ENCODE peak calls at places on chromosomes 5 and 9, in eight cellular contexts. One of them, this sample, is unnamed.
A peak's percentile ranks its signal among the peaks of the same experiment; 100 is the strongest.

GRCh38 chr9:126474786-126475485 is 138.8 kb upstream of the LMX1B start:
- DNase-seq in foreskin fibroblast: no peak
- DNase-seq in brain microvascular endothelial cell: peak; percentile 91
- DNase-seq in kidney epithelial cell: no peak
- DNase-seq in heart right ventricle: no peak
- DNase-seq in BJ: no peak
- DNase-seq in fibroblast of lung: peak; percentile 28
- DNase-seq in dorsolateral prefrontal cortex: no peak
- DNase-seq in this sample: no peak

GRCh38 chr5:68950111-68950510 is 143.7 kb upstream of the SLC30A5 start:
- DNase-seq in foreskin fibroblast: no peak
- DNase-seq in brain microvascular endothelial cell: no peak
- DNase-seq in kidney epithelial cell: no peak
- DNase-seq in heart right ventricle: no peak
- DNase-seq in BJ: no peak
- DNase-seq in fibroblast of lung: peak; percentile 4
- DNase-seq in dorsolateral prefrontal cortex: peak; percentile 13
- DNase-seq in this sample: no peak

GRCh38 chr5:103589416-103590175 is 27.0 kb upstream of the NUDT12 start:
- DNase-seq in foreskin fibroblast: no peak
- DNase-seq in brain microvascular endothelial cell: peak; percentile 33
- DNase-seq in kidney epithelial cell: no peak
- DNase-seq in heart right ventricle: no peak
- DNase-seq in BJ: no peak
- DNase-seq in fibroblast of lung: peak; percentile 23
- DNase-seq in dorsolateral prefrontal cortex: no peak
- DNase-seq in this sample: no peak

GRCh38 chr5:39360483-39361071 is 3.7 kb downstream of the C9 start:
- DNase-seq in foreskin fibroblast: no peak
- DNase-seq in brain microvascular endothelial cell: no peak
- DNase-seq in kidney epithelial cell: no peak
- DNase-seq in heart right ventricle: no peak
- DNase-seq in BJ: no peak
- DNase-seq in fibroblast of lung: no peak
- DNase-seq in dorsolateral prefrontal cortex: no peak
- DNase-seq in this sample: no peak

GRCh38 chr9:2356391-2356790 is 265.2 kb upstream of the VLDLR start:
- DNase-seq in foreskin fibroblast: no peak
- DNase-seq in brain microvascular endothelial cell: peak; percentile 50
- DNase-seq in kidney epithelial cell: peak; percentile 9
- DNase-seq in heart right ventricle: no peak
- DNase-seq in BJ: no peak
- DNase-seq in fibroblast of lung: no peak
- DNase-seq in dorsolateral prefrontal cortex: no peak
- DNase-seq in this sample: no peak

GRCh38 chr5:68288756-68289134 is 73.2 kb downstream of the PIK3R1 start:
- DNase-seq in foreskin fibroblast: no peak
- DNase-seq in brain microvascular endothelial cell: no peak
- DNase-seq in kidney epithelial cell: no peak
- DNase-seq in heart right ventricle: no peak
- DNase-seq in BJ: no peak
- DNase-seq in fibroblast of lung: no peak
- DNase-seq in dorsolateral prefrontal cortex: peak; percentile 19
- DNase-seq in this sample: no peak

GRCh38 chr9:118418887-118419620 is 714.9 kb downstream of the TLR4 start:
- DNase-seq in foreskin fibroblast: no peak
- DNase-seq in brain microvascular endothelial cell: no peak
- DNase-seq in kidney epithelial cell: no peak
- DNase-seq in heart right ventricle: no peak
- DNase-seq in BJ: no peak
- DNase-seq in fibroblast of lung: no peak
- DNase-seq in dorsolateral prefrontal cortex: no peak
- DNase-seq in this sample: no peak

GRCh38 chr5:16921246-16921645 is 14.8 kb downstream of the MYO10 start:
- DNase-seq in foreskin fibroblast: no peak
- DNase-seq in brain microvascular endothelial cell: no peak
- DNase-seq in kidney epithelial cell: no peak
- DNase-seq in heart right ventricle: no peak
- DNase-seq in BJ: no peak
- DNase-seq in fibroblast of lung: no peak
- DNase-seq in dorsolateral prefrontal cortex: no peak
- DNase-seq in this sample: no peak

GRCh38 chr9:133806623-133807010 is 68.5 kb upstream of the SARDH start:
- DNase-seq in foreskin fibroblast: no peak
- DNase-seq in brain microvascular endothelial cell: no peak
- DNase-seq in kidney epithelial cell: no peak
- DNase-seq in heart right ventricle: no peak
- DNase-seq in BJ: no peak
- DNase-seq in fibroblast of lung: no peak
- DNase-seq in dorsolateral prefrontal cortex: no peak
- DNase-seq in this sample: no peak

GRCh38 chr9:116686135-116686534 is 970 bp upstream of the TRIM32 start:
- DNase-seq in foreskin fibroblast: no peak
- DNase-seq in brain microvascular endothelial cell: no peak
- DNase-seq in kidney epithelial cell: no peak
- DNase-seq in heart right ventricle: no peak
- DNase-seq in BJ: no peak
- DNase-seq in fibroblast of lung: no peak
- DNase-seq in dorsolateral prefrontal cortex: no peak
- DNase-seq in this sample: no peak

GRCh38 chr5:127941646-127942045 is 141.9 kb upstream of the SLC12A2 start:
- DNase-seq in foreskin fibroblast: peak; percentile 40
- DNase-seq in brain microvascular endothelial cell: peak; percentile 48
- DNase-seq in kidney epithelial cell: no peak
- DNase-seq in heart right ventricle: no peak
- DNase-seq in BJ: no peak
- DNase-seq in fibroblast of lung: no peak
- DNase-seq in dorsolateral prefrontal cortex: peak; percentile 54
- DNase-seq in this sample: no peak

GRCh38 chr9:86512929-86513328 is 158.7 kb upstream of the TUT7 start:
- DNase-seq in foreskin fibroblast: no peak
- DNase-seq in brain microvascular endothelial cell: no peak
- DNase-seq in kidney epithelial cell: no peak
- DNase-seq in heart right ventricle: no peak
- DNase-seq in BJ: no peak
- DNase-seq in fibroblast of lung: peak; percentile 64
- DNase-seq in dorsolateral prefrontal cortex: no peak
- DNase-seq in this sample: no peak

GRCh38 chr9:37029776-37030590 is 4.1 kb downstream of the PAX5 start:
- DNase-seq in foreskin fibroblast: no peak
- DNase-seq in brain microvascular endothelial cell: no peak
- DNase-seq in kidney epithelial cell: no peak
- DNase-seq in heart right ventricle: no peak
- DNase-seq in BJ: no peak
- DNase-seq in fibroblast of lung: no peak
- DNase-seq in dorsolateral prefrontal cortex: no peak
- DNase-seq in this sample: no peak

GRCh38 chr9:112086627-112087026 is 88.5 kb downstream of the SUSD1 start:
- DNase-seq in foreskin fibroblast: no peak
- DNase-seq in brain microvascular endothelial cell: no peak
- DNase-seq in kidney epithelial cell: no peak
- DNase-seq in heart right ventricle: no peak
- DNase-seq in BJ: no peak
- DNase-seq in fibroblast of lung: peak; percentile 44
- DNase-seq in dorsolateral prefrontal cortex: no peak
- DNase-seq in this sample: no peak

GRCh38 chr5:136192526-136193395 is at the start of gene SMIM32:
- DNase-seq in foreskin fibroblast: no peak
- DNase-seq in brain microvascular endothelial cell: no peak
- DNase-seq in kidney epithelial cell: no peak
- DNase-seq in heart right ventricle: peak; percentile 11
- DNase-seq in BJ: no peak
- DNase-seq in fibroblast of lung: no peak
- DNase-seq in dorsolateral prefrontal cortex: peak; percentile 32
- DNase-seq in this sample: no peak

GRCh38 chr9:73869261-73869660 is 627.9 kb upstream of the RORB start:
- DNase-seq in foreskin fibroblast: peak; percentile 50
- DNase-seq in brain microvascular endothelial cell: peak; percentile 53
- DNase-seq in kidney epithelial cell: peak; percentile 97
- DNase-seq in heart right ventricle: no peak
- DNase-seq in BJ: no peak
- DNase-seq in fibroblast of lung: peak; percentile 0
- DNase-seq in dorsolateral prefrontal cortex: no peak
- DNase-seq in this sample: no peak

GRCh38 chr5:112012112-112012511 is 255.1 kb upstream of the NREP start:
- DNase-seq in foreskin fibroblast: no peak
- DNase-seq in brain microvascular endothelial cell: no peak
- DNase-seq in kidney epithelial cell: no peak
- DNase-seq in heart right ventricle: peak; percentile 52
- DNase-seq in BJ: no peak
- DNase-seq in fibroblast of lung: peak; percentile 69
- DNase-seq in dorsolateral prefrontal cortex: no peak
- DNase-seq in this sample: no peak

GRCh38 chr9:34624475-34624984 is 4.2 kb upstream of the DCTN3 start:
- DNase-seq in foreskin fibroblast: no peak
- DNase-seq in brain microvascular endothelial cell: no peak
- DNase-seq in kidney epithelial cell: no peak
- DNase-seq in heart right ventricle: no peak
- DNase-seq in BJ: no peak
- DNase-seq in fibroblast of lung: no peak
- DNase-seq in dorsolateral prefrontal cortex: no peak
- DNase-seq in this sample: no peak

GRCh38 chr9:14585730-14586473 is 107.3 kb downstream of the ZDHHC21 start:
- DNase-seq in foreskin fibroblast: no peak
- DNase-seq in brain microvascular endothelial cell: no peak
- DNase-seq in kidney epithelial cell: no peak
- DNase-seq in heart right ventricle: no peak
- DNase-seq in BJ: no peak
- DNase-seq in fibroblast of lung: no peak
- DNase-seq in dorsolateral prefrontal cortex: no peak
- DNase-seq in this sample: no peak

GRCh38 chr5:84821924-84822323 is 437.2 kb upstream of the EDIL3 start:
- DNase-seq in foreskin fibroblast: no peak
- DNase-seq in brain microvascular endothelial cell: no peak
- DNase-seq in kidney epithelial cell: no peak
- DNase-seq in heart right ventricle: no peak
- DNase-seq in BJ: no peak
- DNase-seq in fibroblast of lung: no peak
- DNase-seq in dorsolateral prefrontal cortex: no peak
- DNase-seq in this sample: no peak

GRCh38 chr9:96009690-96010477 is 134.4 kb downstream of the ERCC6L2 start:
- DNase-seq in foreskin fibroblast: no peak
- DNase-seq in brain microvascular endothelial cell: peak; percentile 14
- DNase-seq in kidney epithelial cell: no peak
- DNase-seq in heart right ventricle: no peak
- DNase-seq in BJ: no peak
- DNase-seq in fibroblast of lung: peak; percentile 48
- DNase-seq in dorsolateral prefrontal cortex: no peak
- DNase-seq in this sample: no peak

GRCh38 chr5:180333661-180334060 is 19.5 kb downstream of the GFPT2 start:
- DNase-seq in foreskin fibroblast: peak; percentile 82
- DNase-seq in brain microvascular endothelial cell: peak; percentile 83
- DNase-seq in kidney epithelial cell: no peak
- DNase-seq in heart right ventricle: no peak
- DNase-seq in BJ: no peak
- DNase-seq in fibroblast of lung: peak; percentile 53
- DNase-seq in dorsolateral prefrontal cortex: no peak
- DNase-seq in this sample: no peak

GRCh38 chr9:130328349-130328801 is 62.8 kb downstream of the HMCN2 start:
- DNase-seq in foreskin fibroblast: peak; percentile 32
- DNase-seq in brain microvascular endothelial cell: no peak
- DNase-seq in kidney epithelial cell: no peak
- DNase-seq in heart right ventricle: peak; percentile 31
- DNase-seq in BJ: no peak
- DNase-seq in fibroblast of lung: peak; percentile 81
- DNase-seq in dorsolateral prefrontal cortex: no peak
- DNase-seq in this sample: peak; percentile 11

GRCh38 chr5:179309383-179309670 is 35.9 kb downstream of the ADAMTS2 start:
- DNase-seq in foreskin fibroblast: no peak
- DNase-seq in brain microvascular endothelial cell: no peak
- DNase-seq in kidney epithelial cell: no peak
- DNase-seq in heart right ventricle: no peak
- DNase-seq in BJ: no peak
- DNase-seq in fibroblast of lung: no peak
- DNase-seq in dorsolateral prefrontal cortex: no peak
- DNase-seq in this sample: no peak

GRCh38 chr9:112332272-112332671 is 1.1 kb downstream of the PTBP3 start:
- DNase-seq in foreskin fibroblast: no peak
- DNase-seq in brain microvascular endothelial cell: no peak
- DNase-seq in kidney epithelial cell: no peak
- DNase-seq in heart right ventricle: no peak
- DNase-seq in BJ: no peak
- DNase-seq in fibroblast of lung: no peak
- DNase-seq in dorsolateral prefrontal cortex: no peak
- DNase-seq in this sample: no peak

GRCh38 chr9:133054194-133054890 is 7.4 kb upstream of the CEL start:
- DNase-seq in foreskin fibroblast: no peak
- DNase-seq in brain microvascular endothelial cell: no peak
- DNase-seq in kidney epithelial cell: no peak
- DNase-seq in heart right ventricle: peak; percentile 55
- DNase-seq in BJ: no peak
- DNase-seq in fibroblast of lung: no peak
- DNase-seq in dorsolateral prefrontal cortex: no peak
- DNase-seq in this sample: no peak

GRCh38 chr5:36059571-36060515 is 6.8 kb downstream of the UGT3A2 start:
- DNase-seq in foreskin fibroblast: peak; percentile 29
- DNase-seq in brain microvascular endothelial cell: no peak
- DNase-seq in kidney epithelial cell: no peak
- DNase-seq in heart right ventricle: no peak
- DNase-seq in BJ: peak; percentile 37
- DNase-seq in fibroblast of lung: no peak
- DNase-seq in dorsolateral prefrontal cortex: no peak
- DNase-seq in this sample: no peak

GRCh38 chr5:78362220-78362619 is 1.8 kb downstream of the SCAMP1 start:
- DNase-seq in foreskin fibroblast: no peak
- DNase-seq in brain microvascular endothelial cell: no peak
- DNase-seq in kidney epithelial cell: no peak
- DNase-seq in heart right ventricle: no peak
- DNase-seq in BJ: no peak
- DNase-seq in fibroblast of lung: no peak
- DNase-seq in dorsolateral prefrontal cortex: no peak
- DNase-seq in this sample: no peak
- H3K4me3 ChIP-seq in foreskin fibroblast: peak overlapping the region; percentile 95
- H3K4me3 ChIP-seq in brain microvascular endothelial cell: no peak overlapping the region
- H3K4me3 ChIP-seq in kidney epithelial cell: no peak overlapping the region
- H3K4me3 ChIP-seq in heart right ventricle: no peak overlapping the region
- H3K4me3 ChIP-seq in BJ: no peak overlapping the region
- H3K4me3 ChIP-seq in fibroblast of lung: no peak overlapping the region
- H3K4me3 ChIP-seq in dorsolateral prefrontal cortex: peak overlapping the region; percentile 100
- H3K4me3 ChIP-seq in this sample: no peak overlapping the region

GRCh38 chr9:83081846-83082245 is 18.9 kb upstream of the RASEF start:
- DNase-seq in foreskin fibroblast: no peak
- DNase-seq in brain microvascular endothelial cell: no peak
- DNase-seq in kidney epithelial cell: no peak
- DNase-seq in heart right ventricle: no peak
- DNase-seq in BJ: no peak
- DNase-seq in fibroblast of lung: no peak
- DNase-seq in dorsolateral prefrontal cortex: no peak
- DNase-seq in this sample: no peak
- H3K4me3 ChIP-seq in foreskin fibroblast: no peak overlapping the region
- H3K4me3 ChIP-seq in brain microvascular endothelial cell: no peak overlapping the region
- H3K4me3 ChIP-seq in kidney epithelial cell: no peak overlapping the region
- H3K4me3 ChIP-seq in heart right ventricle: no peak overlapping the region
- H3K4me3 ChIP-seq in BJ: no peak overlapping the region
- H3K4me3 ChIP-seq in fibroblast of lung: no peak overlapping the region
- H3K4me3 ChIP-seq in dorsolateral prefrontal cortex: no peak overlapping the region
- H3K4me3 ChIP-seq in this sample: no peak overlapping the region

GRCh38 chr5:41834506-41834905 is 35.7 kb downstream of the OXCT1 start:
- DNase-seq in foreskin fibroblast: no peak
- DNase-seq in brain microvascular endothelial cell: no peak
- DNase-seq in kidney epithelial cell: no peak
- DNase-seq in heart right ventricle: no peak
- DNase-seq in BJ: no peak
- DNase-seq in fibroblast of lung: no peak
- DNase-seq in dorsolateral prefrontal cortex: no peak
- DNase-seq in this sample: no peak
- H3K4me3 ChIP-seq in foreskin fibroblast: no peak overlapping the region
- H3K4me3 ChIP-seq in brain microvascular endothelial cell: no peak overlapping the region
- H3K4me3 ChIP-seq in kidney epithelial cell: no peak overlapping the region
- H3K4me3 ChIP-seq in heart right ventricle: no peak overlapping the region
- H3K4me3 ChIP-seq in BJ: no peak overlapping the region
- H3K4me3 ChIP-seq in fibroblast of lung: no peak overlapping the region
- H3K4me3 ChIP-seq in dorsolateral prefrontal cortex: no peak overlapping the region
- H3K4me3 ChIP-seq in this sample: no peak overlapping the region

GRCh38 chr9:135914921-135915320 is 7.6 kb upstream of the CAMSAP1 start:
- DNase-seq in foreskin fibroblast: peak; percentile 21
- DNase-seq in brain microvascular endothelial cell: peak; percentile 25
- DNase-seq in kidney epithelial cell: no peak
- DNase-seq in heart right ventricle: no peak
- DNase-seq in BJ: no peak
- DNase-seq in fibroblast of lung: peak; percentile 45
- DNase-seq in dorsolateral prefrontal cortex: no peak
- DNase-seq in this sample: peak; percentile 42
- H3K4me3 ChIP-seq in foreskin fibroblast: no peak overlapping the region
- H3K4me3 ChIP-seq in brain microvascular endothelial cell: no peak overlapping the region
- H3K4me3 ChIP-seq in kidney epithelial cell: no peak overlapping the region
- H3K4me3 ChIP-seq in heart right ventricle: no peak overlapping the region
- H3K4me3 ChIP-seq in BJ: no peak overlapping the region
- H3K4me3 ChIP-seq in fibroblast of lung: no peak overlapping the region
- H3K4me3 ChIP-seq in dorsolateral prefrontal cortex: no peak overlapping the region
- H3K4me3 ChIP-seq in this sample: no peak overlapping the region

This sample was measured in AG04450.